ENCODE peak calls at places on chromosomes 12 and 14, in ten cellular contexts. U, Z, I, E, J, W, L, F, B and D are unnamed samples.

GRCh38 chr14:90091393-90091792 is 29.6 kb downstream of the KCNK13 start:
- DNase-seq in F (no peak), I (no peak), U (no peak), Z (no peak), E (peak; percentile 79), J (peak; percentile 76), W (peak; percentile 11), L (no peak), B (no peak), D (no peak)

GRCh38 chr12:108914031-108914630 is 34.2 kb downstream of the DAO start:
- DNase-seq in Z (no peak), W (no peak), L (no peak), I (no peak), J (peak; percentile 29), B (no peak), E (peak; percentile 37), F (no peak), U (no peak), D (no peak)

GRCh38 chr12:117151195-117152031 is 38.9 kb downstream of the FBXO21 start:
- DNase-seq in B (no peak), I (peak; percentile 86), W (peak; percentile 12), J (peak; percentile 70), E (peak; percentile 67), U (no peak), F (no peak), L (peak; percentile 60), Z (no peak), D (peak; percentile 55)

GRCh38 chr14:68245146-68246073 is 425.8 kb downstream of the RAD51B start:
- DNase-seq in E (peak; percentile 92), B (no peak), W (peak; percentile 26), J (peak; percentile 57), I (no peak), U (no peak), F (no peak), L (no peak), Z (no peak), D (no peak)

GRCh38 chr14:92607702-92608429 is 94.3 kb downstream of the RIN3 start:
- DNase-seq in W (peak; percentile 88), F (no peak), B (no peak), L (no peak), I (no peak), Z (no peak), J (peak; percentile 79), U (no peak), E (peak; percentile 93), D (no peak)

GRCh38 chr12:83808591-83808990 is 1104.0 kb downstream of the SLC6A15 start:
- DNase-seq in U (no peak), B (no peak), F (no peak), L (no peak), Z (no peak), W (no peak), I (no peak), E (no peak), J (no peak), D (no peak)

GRCh38 chr12:49901026-49901425 is 2.7 kb downstream of the FAIM2 start:
- DNase-seq in J (no peak), L (no peak), F (no peak), Z (no peak), U (no peak), W (no peak), I (no peak), B (no peak), E (no peak), D (no peak)

GRCh38 chr14:44798386-44799242 is 163.1 kb downstream of the KLHL28 start:
- DNase-seq in I (no peak), W (no peak), U (no peak), L (no peak), Z (no peak), B (no peak), J (no peak), F (no peak), E (no peak), D (no peak)

GRCh38 chr14:100382106-100382455 is 58.9 kb downstream of the SLC25A47 start:
- DNase-seq in E (no peak), U (no peak), W (no peak), J (no peak), F (no peak), B (no peak), Z (no peak), L (no peak), I (no peak), D (no peak)

GRCh38 chr14:31083781-31084180 is 57.6 kb upstream of the STRN3 start:
- DNase-seq in I (no peak), J (no peak), F (no peak), B (no peak), L (no peak), Z (no peak), U (no peak), E (no peak), W (no peak), D (no peak)

GRCh38 chr12:14845350-14845750 is 2.0 kb upstream of the ART4 start:
- DNase-seq in Z (peak; percentile 12), L (peak; percentile 69), W (peak; percentile 60), I (peak; percentile 48), J (peak; percentile 89), B (peak; percentile 15), U (peak; percentile 53), F (peak; percentile 7), E (peak; percentile 82), D (peak; percentile 44)

GRCh38 chr12:132633901-132634300 is 15.3 kb downstream of the P2RX2 start:
- DNase-seq in U (no peak), L (no peak), B (no peak), I (no peak), W (no peak), Z (no peak), F (no peak), J (no peak), E (no peak), D (no peak)

GRCh38 chr12:67786086-67786485 is 137.5 kb downstream of the DYRK2 start:
- DNase-seq in I (no peak), J (no peak), E (no peak), U (no peak), W (no peak), L (no peak), Z (no peak), B (no peak), F (no peak), D (no peak)

GRCh38 chr12:104131609-104132008 is 6.4 kb downstream of the NFYB start:
- DNase-seq in Z (no peak), E (no peak), U (no peak), F (no peak), L (no peak), J (no peak), W (no peak), B (no peak), I (no peak), D (no peak)

GRCh38 chr12:32780111-32780510 is 24.4 kb upstream of the YARS2 start:
- DNase-seq in U (no peak), W (no peak), E (peak; percentile 35), I (no peak), B (no peak), F (no peak), J (no peak), L (no peak), Z (no peak), D (no peak)

GRCh38 chr12:90543393-90543792 is 411.6 kb downstream of the CCER1 start:
- DNase-seq in B (no peak), Z (no peak), U (no peak), F (no peak), W (peak; percentile 54), E (peak; percentile 75), J (peak; percentile 26), I (no peak), L (no peak), D (no peak)

GRCh38 chr12:117564885-117565284 is 203.5 kb upstream of the NOS1 start:
- DNase-seq in U (no peak), E (no peak), Z (no peak), F (no peak), B (no peak), J (no peak), W (no peak), L (no peak), I (no peak), D (no peak)

GRCh38 chr12:59431266-59431665 is 164.6 kb upstream of the SLC16A7 start:
- DNase-seq in Z (no peak), I (no peak), J (peak; percentile 50), F (no peak), L (no peak), E (peak; percentile 15), B (no peak), W (peak; percentile 43), U (peak; percentile 43), D (no peak)

GRCh38 chr12:100674009-100674888 is 100.8 kb downstream of the GAS2L3 start:
- DNase-seq in E (no peak), B (no peak), L (no peak), F (no peak), Z (no peak), W (no peak), J (no peak), I (no peak), U (no peak), D (no peak)

GRCh38 chr12:115752913-115753726 is 524.4 kb downstream of the MED13L start:
- DNase-seq in Z (peak; percentile 9), U (peak; percentile 32), B (no peak), I (peak; percentile 43), J (peak; percentile 95), E (peak; percentile 86), F (no peak), L (peak; percentile 81), W (peak; percentile 46), D (no peak)

GRCh38 chr14:89892953-89893352 is 61.6 kb downstream of the EFCAB11 start:
- DNase-seq in W (no peak), U (no peak), J (no peak), L (no peak), E (no peak), I (no peak), Z (no peak), F (no peak), B (no peak), D (no peak)

GRCh38 chr14:31070431-31070830 is 44.3 kb upstream of the STRN3 start:
- DNase-seq in I (no peak), E (peak; percentile 94), J (peak; percentile 91), U (no peak), Z (no peak), F (no peak), W (peak; percentile 81), L (no peak), B (no peak), D (no peak)

GRCh38 chr12:12327802-12328201 is 22.2 kb downstream of the MANSC1 start:
- DNase-seq in U (peak; percentile 39), Z (no peak), B (no peak), E (peak; percentile 81), J (peak; percentile 92), W (peak; percentile 60), L (peak; percentile 79), F (no peak), I (no peak), D (no peak)

GRCh38 chr14:86712176-86712575 is 1182.2 kb downstream of the FLRT2 start:
- DNase-seq in F (no peak), E (peak; percentile 36), I (no peak), W (no peak), L (no peak), U (no peak), B (no peak), J (peak; percentile 86), Z (no peak), D (no peak)

GRCh38 chr12:85138833-85139232 is 102.7 kb downstream of the LRRIQ1 start:
- DNase-seq in U (no peak), W (no peak), F (no peak), E (peak; percentile 3), I (no peak), Z (no peak), B (no peak), J (no peak), L (no peak), D (no peak)

GRCh38 chr12:60209933-60210332 is 614.1 kb downstream of the SLC16A7 start:
- DNase-seq in L (no peak), E (no peak), F (no peak), B (no peak), Z (no peak), J (peak; percentile 25), W (no peak), U (no peak), I (no peak), D (no peak)

GRCh38 chr12:69007166-69007857 is 74.3 kb upstream of the CPM start:
- DNase-seq in U (peak; percentile 83), J (peak; percentile 82), L (no peak), B (no peak), F (no peak), I (no peak), Z (no peak), E (peak; percentile 75), W (peak; percentile 86), D (no peak)